ENCODE peak calls at places on chromosomes 2 and 18, in four cellular contexts. G, H, U and Z are unnamed samples. For H3K27me3 and H3K4me1, the result is how much of the 10 kb centered on the place peaks cover.

GRCh38 chr2:26333286-26333685 is 12.7 kb upstream of the SELENOI start:
- DNase-seq in G (no peak), H (peak), U (no peak), Z (no peak)

GRCh38 chr2:112834379-112835014 is 2.1 kb downstream of the IL1B start:
- DNase-seq in G (no peak), H (no peak), U (no peak), Z (peak)

GRCh38 chr2:99660616-99661416 is 171.0 kb upstream of the REV1 start:
- DNase-seq in G (no peak), H (no peak), U (no peak), Z (no peak)

GRCh38 chr2:59184281-59185020 is 943.3 kb upstream of the FANCL start:
- DNase-seq in G (peak), H (no peak), U (no peak), Z (no peak)

GRCh38 chr2:37890893-37891495 is 34.1 kb upstream of the RMDN2 start:
- DNase-seq in G (peak), H (peak), U (peak), Z (peak)

GRCh38 chr2:222915092-222915957 is 54.5 kb downstream of the ACSL3 start:
- DNase-seq in G (peak), H (no peak), U (no peak), Z (no peak)

GRCh38 chr2:44528595-44528994 is 166.8 kb downstream of the CAMKMT start:
- DNase-seq in G (peak), H (no peak), U (no peak), Z (no peak)

GRCh38 chr18:64972545-64972944 is 778.3 kb upstream of the CDH7 start:
- DNase-seq in G (no peak), H (peak), U (peak), Z (no peak)

GRCh38 chr2:127700527-127701192 is 637 bp upstream of the SFT2D3 start:
- DNase-seq in G (no peak), H (peak), U (peak), Z (no peak)

GRCh38 chr2:162072181-162072702 is 1.8 kb downstream of the DPP4 start:
- DNase-seq in G (peak), H (no peak), U (no peak), Z (no peak)

GRCh38 chr18:63730788-63731187 is 28.0 kb downstream of the SERPINB11 start:
- DNase-seq in G (no peak), H (peak), U (peak), Z (no peak)

GRCh38 chr2:218166791-218167190 is at the start of gene CXCR1:
- DNase-seq in G (no peak), H (no peak), U (no peak), Z (no peak)

GRCh38 chr18:7897119-7897518 is 330.0 kb downstream of the PTPRM start:
- DNase-seq in G (no peak), H (no peak), U (no peak), Z (no peak)

GRCh38 chr18:11946756-11947155 is 34.6 kb upstream of the IMPA2 start:
- DNase-seq in G (peak), H (peak), U (peak), Z (peak)

GRCh38 chr2:43402452-43402937 is 176.1 kb upstream of the ZFP36L2 start:
- DNase-seq in G (no peak), H (no peak), U (no peak), Z (no peak)

GRCh38 chr2:177516786-177517544 is 124.4 kb downstream of the AGPS start:
- DNase-seq in G (peak), H (no peak), U (no peak), Z (peak)

GRCh38 chr18:39675358-39675757 is 2109.8 kb upstream of the CELF4 start:
- DNase-seq in G (peak), H (no peak), U (no peak), Z (no peak)

GRCh38 chr2:197322729-197323720 is 12.4 kb upstream of the ANKRD44 start:
- DNase-seq in G (no peak), H (peak), U (no peak), Z (no peak)

GRCh38 chr2:105397959-105398521 is 811 bp downstream of the FHL2 start:
- DNase-seq in G (peak), H (peak), U (no peak), Z (peak)

GRCh38 chr2:21371499-21372003 is 247.8 kb downstream of the TDRD15 start:
- DNase-seq in G (no peak), H (no peak), U (no peak), Z (no peak)

GRCh38 chr18:55587341-55588000 is 521 bp downstream of the TCF4 start:
- DNase-seq in G (peak), H (peak), U (peak), Z (peak)

GRCh38 chr2:238894950-238895298 is 47.0 kb downstream of the TWIST2 start:
- DNase-seq in G (no peak), H (no peak), U (no peak), Z (no peak)

GRCh38 chr2:36912692-36913091 is 53.6 kb downstream of the STRN start:
- DNase-seq in G (peak), H (no peak), U (no peak), Z (no peak)

GRCh38 chr18:26940744-26941398 is 75.4 kb upstream of the AQP4 start:
- DNase-seq in G (no peak), H (no peak), U (no peak), Z (no peak)

GRCh38 chr18:23141022-23141999 is 6.0 kb downstream of the CABLES1 start:
- DNase-seq in G (peak), H (no peak), U (no peak), Z (peak)

GRCh38 chr18:48666613-48667012 is 127.8 kb downstream of the CTIF start:
- DNase-seq in G (no peak), H (no peak), U (no peak), Z (no peak)
- H3K27me3 ChIP-seq in G (under half), H (under half), U (under half), Z (under half)

GRCh38 chr2:20346565-20347127 is 4.0 kb downstream of the PUM2 start:
- DNase-seq in G (no peak), H (no peak), U (no peak), Z (no peak)
- H3K4me3 ChIP-seq in G (no peak), H (no peak), U (peak), Z (no peak)

GRCh38 chr18:422966-423365 is 77.5 kb downstream of the COLEC12 start:
- DNase-seq in G (no peak), H (no peak), U (no peak), Z (no peak)

GRCh38 chr18:419542-420175 is 80.8 kb downstream of the COLEC12 start:
- DNase-seq in G (no peak), H (no peak), U (no peak), Z (no peak)

GRCh38 chr18:417495-417894 is 83.0 kb downstream of the COLEC12 start:
- DNase-seq in G (no peak), H (no peak), U (no peak), Z (no peak)

GRCh38 chr18:421236-422155 is 79.0 kb downstream of the COLEC12 start:
- DNase-seq in G (peak), H (peak), U (no peak), Z (no peak)

DNA sequence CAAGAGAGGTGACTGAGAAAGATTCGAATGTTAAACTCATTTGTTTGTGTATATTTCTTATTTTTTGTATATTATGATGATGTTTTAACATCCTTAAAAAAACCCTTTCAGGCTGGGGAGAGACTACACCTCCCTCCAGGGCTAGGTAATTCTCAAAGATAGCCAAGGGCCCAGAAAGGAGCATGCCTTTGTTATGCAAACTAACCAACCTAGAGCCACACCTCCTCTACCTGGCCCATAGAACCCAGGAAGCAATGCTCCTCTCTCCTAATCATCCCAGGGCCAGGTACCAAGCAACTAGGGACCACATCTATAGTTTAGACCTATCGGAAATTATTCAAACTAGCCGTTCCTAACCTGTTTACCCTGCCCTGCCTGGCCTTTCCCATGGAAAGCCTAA is 79.8 kb downstream of the COLEC12 start:
- DNase-seq in G (no peak), H (peak), U (peak), Z (no peak)
- H3K4me1 ChIP-seq in G (under half), H (under half), U (under half), Z (under half)

GRCh38 chr2:226903179-226903578 is 67.3 kb downstream of the RHBDD1 start:
- DNase-seq in G (peak), H (no peak), U (no peak), Z (no peak)
- H3K27me3 ChIP-seq in G (under half), H (under half), U (under half), Z (under half)